ENCODE peak calls at places on chromosome 2, in eight cellular contexts. Q is GM23248, K is testis, O is tibial artery, A is neural progenitor cell, W is mucosa of descending colon, M is heart right ventricle, B is bronchial epithelial cell. I is an unnamed sample. For H3K36me3, the result is how much of the 10 kb centered on the place peaks cover.

GRCh38 chr2:207504513-207505171 is 25.1 kb upstream of the CREB1 start:
- DNase-seq in Q (peak), K (peak), O (peak), A (peak), W (no peak), M (peak), B (peak), I (peak)

GRCh38 chr2:100427627-100428258 is 10.3 kb upstream of the CHST10 start:
- DNase-seq in Q (peak), K (peak), O (no peak), A (peak), W (peak), M (peak), B (peak), I (peak)

GRCh38 chr2:7281348-7281747 is 364.1 kb downstream of the RNF144A start:
- DNase-seq in Q (no peak), K (no peak), O (no peak), A (no peak), W (no peak), M (peak), B (no peak), I (no peak)

GRCh38 chr2:224586127-224586702 is 1.1 kb upstream of the CUL3 start:
- DNase-seq in Q (no peak), K (no peak), O (no peak), A (no peak), W (no peak), M (no peak), B (peak), I (no peak)

GRCh38 chr2:171272039-171272438 is 111.3 kb upstream of the TLK1 start:
- DNase-seq in Q (peak), K (peak), O (no peak), A (no peak), W (no peak), M (peak), B (peak), I (no peak)

GRCh38 chr2:127853667-127854066 is 4.3 kb downstream of the POLR2D start:
- DNase-seq in Q (no peak), K (no peak), O (no peak), A (no peak), W (no peak), M (no peak), B (peak), I (no peak)

GRCh38 chr2:38315707-38316333 is 61.3 kb downstream of the ATL2 start:
- DNase-seq in Q (peak), K (no peak), O (no peak), A (peak), W (no peak), M (peak), B (peak), I (peak)

GRCh38 chr2:18271370-18272147 is 288.9 kb downstream of the RDH14 start:
- DNase-seq in Q (no peak), K (peak), O (no peak), A (no peak), W (no peak), M (no peak), B (no peak), I (no peak)

GRCh38 chr2:73239776-73240175 is 5.7 kb downstream of the CCT7 start:
- DNase-seq in Q (peak), K (no peak), O (peak), A (no peak), W (no peak), M (no peak), B (peak), I (no peak)

GRCh38 chr2:206558492-206558891 is 83.8 kb upstream of the FAM237A start:
- DNase-seq in Q (peak), K (no peak), O (no peak), A (no peak), W (no peak), M (no peak), B (no peak), I (no peak)

GRCh38 chr2:120992791-120993555 is 257.3 kb downstream of the GLI2 start:
- DNase-seq in Q (no peak), K (no peak), O (peak), A (no peak), W (no peak), M (no peak), B (no peak), I (no peak)

GRCh38 chr2:237538001-237538720 is 28.2 kb upstream of the PRLH start:
- DNase-seq in Q (no peak), K (no peak), O (no peak), A (no peak), W (no peak), M (no peak), B (no peak), I (no peak)

GRCh38 chr2:237540823-237541222 is 25.6 kb upstream of the PRLH start:
- DNase-seq in Q (peak), K (peak), O (peak), A (no peak), W (peak), M (peak), B (peak), I (no peak)

GRCh38 chr2:237540223-237540775 is 26.1 kb upstream of the PRLH start:
- DNase-seq in Q (no peak), K (peak), O (no peak), A (no peak), W (no peak), M (no peak), B (no peak), I (no peak)

GRCh38 chr2:237539681-237540080 is 26.7 kb upstream of the PRLH start:
- DNase-seq in Q (no peak), K (peak), O (no peak), A (no peak), W (no peak), M (no peak), B (no peak), I (no peak)

GRCh38 chr2:237538901-237539300 is 27.5 kb upstream of the PRLH start:
- DNase-seq in Q (no peak), K (no peak), O (no peak), A (no peak), W (no peak), M (no peak), B (no peak), I (no peak)
- H3K36me3 ChIP-seq in Q (under half), K (under half), O (under half), A (under half), W (under half), M (under half), B (under half), I (under half)

GRCh38 chr2:85554980-85555612 is 6.2 kb downstream of the GGCX start:
- DNase-seq in Q (no peak), K (no peak), O (no peak), A (no peak), W (no peak), M (no peak), B (no peak), I (no peak)

GRCh38 chr2:85553184-85553583 is 8.1 kb downstream of the GGCX start:
- DNase-seq in Q (no peak), K (no peak), O (no peak), A (no peak), W (no peak), M (no peak), B (no peak), I (no peak)

GRCh38 chr2:85560812-85561279 is 447 bp downstream of the GGCX start:
- DNase-seq in Q (peak), K (no peak), O (no peak), A (no peak), W (no peak), M (no peak), B (no peak), I (no peak)

GRCh38 chr2:85558160-85558559 is 3.1 kb downstream of the GGCX start:
- DNase-seq in Q (no peak), K (no peak), O (no peak), A (no peak), W (no peak), M (no peak), B (no peak), I (no peak)

GRCh38 chr2:85557130-85557529 is 4.2 kb downstream of the GGCX start:
- DNase-seq in Q (no peak), K (no peak), O (no peak), A (no peak), W (no peak), M (no peak), B (no peak), I (no peak)
- H3K36me3 ChIP-seq in Q (under half), K (under half), O (under half), A (under half), W (under half), M (half or more), B (under half), I (under half)

GRCh38 chr2:16228951-16229350 is 288.6 kb downstream of the MYCN start:
- DNase-seq in Q (no peak), K (no peak), O (peak), A (no peak), W (no peak), M (no peak), B (no peak), I (no peak)

GRCh38 chr2:16226942-16227664 is 286.8 kb downstream of the MYCN start:
- DNase-seq in Q (no peak), K (no peak), O (peak), A (peak), W (no peak), M (no peak), B (no peak), I (no peak)

GRCh38 chr2:16227811-16228462 is 287.6 kb downstream of the MYCN start:
- DNase-seq in Q (no peak), K (no peak), O (peak), A (no peak), W (no peak), M (no peak), B (no peak), I (no peak)

GRCh38 chr2:16226381-16226780 is 286.0 kb downstream of the MYCN start:
- DNase-seq in Q (no peak), K (no peak), O (peak), A (no peak), W (no peak), M (no peak), B (no peak), I (no peak)

GRCh38 chr2:16228471-16228870 is 288.1 kb downstream of the MYCN start:
- DNase-seq in Q (no peak), K (no peak), O (no peak), A (no peak), W (no peak), M (no peak), B (no peak), I (no peak)
- H3K36me3 ChIP-seq in Q (under half), K (under half), O (under half), A (under half), W (under half), M (under half), B (under half), I (under half)

GRCh38 chr2:182754231-182754630 is 38.2 kb downstream of the DNAJC10 start:
- DNase-seq in Q (no peak), K (no peak), O (no peak), A (no peak), W (no peak), M (no peak), B (no peak), I (no peak)

GRCh38 chr2:182763311-182763912 is 47.4 kb downstream of the DNAJC10 start:
- DNase-seq in Q (peak), K (peak), O (no peak), A (peak), W (no peak), M (peak), B (peak), I (peak)

GRCh38 chr2:182761903-182762302 is 45.8 kb downstream of the DNAJC10 start:
- DNase-seq in Q (peak), K (peak), O (no peak), A (peak), W (no peak), M (no peak), B (peak), I (no peak)

DNA sequence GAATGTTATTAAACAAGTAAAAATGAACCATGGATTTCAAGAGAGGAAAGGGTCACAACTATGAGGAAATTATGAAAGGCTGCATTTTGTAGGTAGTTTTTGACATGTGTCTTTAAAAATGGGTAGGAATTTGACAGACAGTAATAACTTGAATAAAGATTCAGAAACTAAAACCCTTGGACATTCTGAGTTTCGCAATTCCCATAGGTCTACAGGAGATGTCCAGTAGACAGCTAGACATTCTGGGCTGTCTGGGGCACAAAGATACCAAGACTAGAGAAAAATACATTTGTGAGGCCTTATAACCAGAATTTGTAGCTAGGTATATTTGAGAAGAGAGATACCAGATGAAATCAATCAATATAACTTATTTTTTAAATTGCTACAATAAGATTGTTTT is 42.3 kb downstream of the DNAJC10 start:
- DNase-seq in Q (no peak), K (no peak), O (no peak), A (no peak), W (no peak), M (no peak), B (no peak), I (no peak)
- H3K36me3 ChIP-seq in Q (half or more), K (under half), O (half or more), A (under half), W (under half), M (half or more), B (under half), I (under half)

GRCh38 chr2:32756074-32756727 is 128.4 kb downstream of the TTC27 start:
- DNase-seq in Q (no peak), K (no peak), O (no peak), A (no peak), W (no peak), M (no peak), B (no peak), I (no peak)
- H3K36me3 ChIP-seq in Q (under half), K (under half), O (under half), A (under half), W (under half), M (under half), B (under half), I (under half)

GRCh38 chr2:218755198-218755566 is 26.8 kb upstream of the CYP27A1 start:
- DNase-seq in Q (no peak), K (no peak), O (no peak), A (no peak), W (no peak), M (no peak), B (no peak), I (no peak)
- H3K36me3 ChIP-seq in Q (under half), K (under half), O (under half), A (under half), W (under half), M (half or more), B (under half), I (half or more)

DNA sequence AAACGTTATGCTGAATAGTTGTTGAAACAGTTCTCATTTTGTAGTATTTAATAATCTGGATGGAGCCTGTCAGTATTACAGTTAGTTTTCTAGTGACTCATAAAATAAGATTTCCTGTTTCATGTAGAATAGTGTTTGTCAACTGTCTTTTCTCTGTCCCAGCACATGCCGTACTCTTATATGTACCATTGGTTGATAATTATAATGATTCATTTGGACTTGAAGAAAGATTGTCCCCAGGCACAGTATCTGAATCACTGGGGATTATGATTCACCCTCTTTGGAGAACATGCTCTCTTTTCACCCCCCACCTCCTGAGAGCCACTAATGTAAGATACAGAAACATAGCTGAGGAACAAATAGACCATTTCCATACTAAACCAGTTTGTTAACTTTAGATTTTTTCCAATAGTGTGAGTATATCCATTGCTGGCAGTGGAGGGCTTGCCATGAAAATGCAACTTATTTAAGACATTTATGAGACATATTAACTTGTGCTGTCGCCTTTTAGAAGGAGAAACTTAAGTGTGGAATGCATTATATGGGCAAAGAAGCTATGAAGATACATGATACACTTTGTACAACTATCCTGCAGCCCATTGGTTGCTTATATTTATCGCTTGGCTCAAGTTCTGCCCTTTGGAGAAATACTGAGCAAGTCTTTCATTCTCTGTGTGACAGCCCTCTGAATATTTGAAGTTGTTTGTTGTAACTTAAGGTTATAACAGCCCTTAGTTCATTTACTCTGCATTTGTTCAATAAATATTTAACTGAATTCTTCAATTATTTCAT is 12.4 kb downstream of the COPS8 start:
- DNase-seq in Q (peak), K (no peak), O (no peak), A (no peak), W (no peak), M (no peak), B (peak), I (no peak)
- H3K36me3 ChIP-seq in Q (under half), K (under half), O (half or more), A (under half), W (under half), M (half or more), B (under half), I (under half)

DNA sequence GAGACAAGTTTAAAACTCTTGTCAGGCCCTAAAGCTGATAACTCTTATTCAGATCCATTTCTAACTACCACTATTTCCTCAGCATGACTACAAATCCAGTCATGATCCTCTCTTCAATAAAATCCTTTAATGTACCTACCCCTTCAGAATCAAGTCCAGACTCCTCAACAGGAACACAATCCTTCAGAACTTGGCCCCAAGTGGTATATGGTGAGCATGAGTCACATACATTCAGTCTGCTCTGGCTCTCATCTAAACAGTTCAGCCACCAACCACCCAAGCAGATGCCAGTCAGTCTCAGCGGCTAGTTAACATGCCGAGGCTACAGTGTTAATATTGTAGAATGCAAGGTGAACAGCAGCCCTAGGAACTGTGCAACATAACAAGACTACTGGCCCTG is 9.7 kb downstream of the LMAN2L start:
- DNase-seq in Q (peak), K (no peak), O (no peak), A (no peak), W (no peak), M (no peak), B (peak), I (no peak)
- H3K36me3 ChIP-seq in Q (under half), K (under half), O (half or more), A (under half), W (under half), M (half or more), B (under half), I (half or more)

I was measured in WERI-Rb-1.